ENCODE peak calls at places on chromosomes 3 and 15, in seven cellular contexts. E is A172, H is epithelial cell of proximal tubule, W is nephron progenitor cell, C is AG04449, N is Caki2, J is epithelial cell of prostate. G is an unnamed sample.

GRCh38 chr3:24160424-24160823 is 215.3 kb downstream of the NR1D2 start:
- DNase-seq in E (peak), H (no peak), W (peak), C (no peak), N (peak), J (no peak), G (no peak)

GRCh38 chr15:51191072-51191665 is 96.5 kb upstream of the TNFAIP8L3 start:
- DNase-seq in E (no peak), H (no peak), W (no peak), C (no peak), N (no peak), J (no peak), G (no peak)

GRCh38 chr3:189701934-189702693 is 70.9 kb downstream of the TP63 start:
- DNase-seq in E (no peak), H (no peak), W (peak), C (no peak), N (no peak), J (no peak), G (no peak)

GRCh38 chr3:141795719-141796435 is 32.7 kb downstream of the GRK7 start:
- DNase-seq in E (no peak), H (no peak), W (no peak), C (no peak), N (no peak), J (no peak), G (no peak)

GRCh38 chr3:50246517-50246954 is 10.5 kb downstream of the GNAI2 start:
- DNase-seq in E (peak), H (no peak), W (no peak), C (peak), N (peak), J (peak), G (peak)

GRCh38 chr15:71091601-71092000 is 23.7 kb upstream of the THSD4 start:
- DNase-seq in E (no peak), H (no peak), W (no peak), C (no peak), N (no peak), J (no peak), G (no peak)

GRCh38 chr15:70701891-70702568 is 61.3 kb downstream of the UACA start:
- DNase-seq in E (peak), H (peak), W (no peak), C (no peak), N (peak), J (no peak), G (no peak)

GRCh38 chr3:18237251-18238005 is 187.7 kb downstream of the SATB1 start:
- DNase-seq in E (peak), H (no peak), W (no peak), C (peak), N (no peak), J (peak), G (no peak)

GRCh38 chr3:8420613-8421012 is 81.0 kb upstream of the LMCD1 start:
- DNase-seq in E (no peak), H (no peak), W (no peak), C (no peak), N (no peak), J (no peak), G (no peak)

GRCh38 chr15:51237816-51238215 is 100.6 kb downstream of the CYP19A1 start:
- DNase-seq in E (no peak), H (no peak), W (no peak), C (no peak), N (no peak), J (no peak), G (no peak)

GRCh38 chr3:192923731-192924130 is 6.1 kb upstream of the MB21D2 start:
- DNase-seq in E (no peak), H (no peak), W (no peak), C (no peak), N (no peak), J (no peak), G (no peak)

GRCh38 chr3:129106320-129106719 is 15.3 kb downstream of the RAB43 start:
- DNase-seq in E (no peak), H (no peak), W (no peak), C (no peak), N (no peak), J (no peak), G (no peak)

GRCh38 chr3:10928396-10928960 is 64.1 kb upstream of the SLC6A1 start:
- DNase-seq in E (no peak), H (no peak), W (no peak), C (no peak), N (no peak), J (no peak), G (no peak)

GRCh38 chr3:169391672-169392071 is 271.8 kb downstream of the MECOM start:
- DNase-seq in E (no peak), H (no peak), W (no peak), C (no peak), N (no peak), J (no peak), G (no peak)

GRCh38 chr3:13012228-13012691 is 61.0 kb downstream of the IQSEC1 start:
- DNase-seq in E (peak), H (no peak), W (no peak), C (no peak), N (no peak), J (no peak), G (no peak)

GRCh38 chr15:72047020-72047419 is 70.9 kb downstream of the MYO9A start:
- DNase-seq in E (no peak), H (no peak), W (no peak), C (no peak), N (no peak), J (no peak), G (no peak)

GRCh38 chr3:33426068-33426467 is 14.1 kb downstream of the UBP1 start:
- DNase-seq in E (no peak), H (no peak), W (no peak), C (no peak), N (no peak), J (no peak), G (no peak)

G was measured in RWPE2.